ENCODE peak calls at places on chromosomes 12 and 14, in four cellular contexts. P is left ventricle myocardium inferior, G is GM23248, F is Peyer's patch. C is an unnamed sample.
A peak's percentile ranks its signal among the peaks of the same experiment; 100 is the strongest.

GRCh38 chr12:55840581-55841351 is 2.0 kb downstream of the MMP19 start:
- DNase-seq in F (no peak), G (no peak), P (no peak), C (no peak)

GRCh38 chr12:120980800-120981368 is 2.5 kb downstream of the HNF1A start:
- DNase-seq in P (no peak), F (peak; percentile 61), G (no peak), C (no peak)

GRCh38 chr12:94565683-94566082 is 84.7 kb downstream of the TMCC3 start:
- DNase-seq in F (peak; percentile 15), P (no peak), G (no peak), C (no peak)

GRCh38 chr12:87952850-87953249 is 76.4 kb downstream of the C12orf50 start:
- DNase-seq in P (no peak), G (no peak), F (no peak), C (no peak)

GRCh38 chr12:107650977-107651376 is 34.6 kb upstream of the PWP1 start:
- DNase-seq in G (no peak), F (no peak), P (no peak), C (no peak)

GRCh38 chr12:51941011-51941561 is 10.4 kb upstream of the ACVR1B start:
- DNase-seq in P (no peak), F (no peak), G (peak; percentile 54), C (no peak)

GRCh38 chr12:130715996-130716917 is at the start of gene RIMBP2:
- DNase-seq in F (no peak), P (no peak), G (peak; percentile 39), C (no peak)

GRCh38 chr12:67091204-67091603 is 178.0 kb upstream of the CAND1 start:
- DNase-seq in G (no peak), F (no peak), P (no peak), C (no peak)

GRCh38 chr14:21520718-21521117 is 5.4 kb downstream of the SALL2 start:
- DNase-seq in P (no peak), G (no peak), F (no peak), C (no peak)

GRCh38 chr12:76790564-76791552 is 26.9 kb downstream of the ZDHHC17 start:
- DNase-seq in P (no peak), G (peak; percentile 46), F (no peak), C (no peak)

GRCh38 chr14:81401420-81402122 is 1.4 kb upstream of the STON2 start:
- DNase-seq in P (no peak), F (no peak), G (peak; percentile 94), C (no peak)

GRCh38 chr14:24296341-24297157 is 3.0 kb downstream of the DHRS1 start:
- DNase-seq in P (peak; percentile 43), G (peak; percentile 94), F (peak; percentile 83), C (peak; percentile 56)

GRCh38 chr12:51749201-51749985 is 99.1 kb downstream of the FIGNL2 start:
- DNase-seq in F (no peak), P (no peak), G (no peak), C (no peak)

GRCh38 chr12:91219511-91219910 is 36.9 kb upstream of the DCN start:
- DNase-seq in G (peak; percentile 80), P (no peak), F (no peak), C (no peak)

GRCh38 chr12:43882578-43883178 is 46.8 kb downstream of the TMEM117 start:
- DNase-seq in G (peak; percentile 83), F (peak; percentile 51), P (no peak), C (no peak)

GRCh38 chr12:131028587-131029338 is 75.1 kb downstream of the ADGRD1 start:
- DNase-seq in P (no peak), F (no peak), G (no peak), C (no peak)

GRCh38 chr14:105600939-105601359 is 74.6 kb downstream of the TMEM121 start:
- DNase-seq in F (no peak), G (no peak), P (no peak), C (no peak)

GRCh38 chr14:93811020-93811419 is 22.7 kb upstream of the PRIMA1 start:
- DNase-seq in P (no peak), G (no peak), F (no peak), C (no peak)

GRCh38 chr14:24171422-24172260 is at the start of gene REC8:
- DNase-seq in F (peak; percentile 92), P (peak; percentile 61), G (no peak), C (peak; percentile 79)

GRCh38 chr14:33592298-33592697 is 358.6 kb downstream of the EGLN3 start:
- DNase-seq in G (peak; percentile 71), P (no peak), F (no peak), C (no peak)

GRCh38 chr14:57199911-57200310 is 68.8 kb downstream of the EXOC5 start:
- DNase-seq in F (no peak), P (no peak), G (peak; percentile 67), C (no peak)

GRCh38 chr14:23102801-23103200 is 2.0 kb downstream of the CIROP start:
- DNase-seq in F (no peak), P (no peak), G (no peak), C (no peak)

GRCh38 chr14:101006008-101006407 is 102.5 kb upstream of the RTL1 start:
- DNase-seq in F (no peak), P (no peak), G (no peak), C (no peak)

GRCh38 chr14:20429801-20430669 is 5.9 kb downstream of the KLHL33 start:
- DNase-seq in P (peak; percentile 39), G (no peak), F (no peak), C (no peak)

GRCh38 chr12:15364221-15365170 is 42.2 kb downstream of the PTPRO start:
- DNase-seq in F (no peak), G (peak; percentile 20), P (no peak), C (no peak)

GRCh38 chr12:22740656-22741350 is 115.8 kb downstream of the ETNK1 start:
- DNase-seq in F (no peak), G (no peak), P (no peak), C (no peak)

GRCh38 chr12:117844114-117844513 is 124.7 kb downstream of the KSR2 start:
- DNase-seq in P (no peak), G (no peak), F (no peak), C (no peak)

GRCh38 chr14:64680013-64680674 is 24.1 kb upstream of the PLEKHG3 start:
- DNase-seq in P (no peak), F (no peak), G (peak; percentile 74), C (no peak)

GRCh38 chr12:26971963-26972362 is 33.7 kb downstream of the FGFR1OP2 start:
- DNase-seq in P (no peak), F (no peak), G (no peak), C (no peak)

GRCh38 chr12:12083688-12084087 is 12.9 kb downstream of the BCL2L14 start:
- DNase-seq in G (no peak), F (no peak), P (no peak), C (no peak)

GRCh38 chr14:63487724-63488123 is 55.5 kb downstream of the PPP2R5E start:
- DNase-seq in P (no peak), G (no peak), F (no peak), C (no peak)

GRCh38 chr14:51442513-51443175 is 202.6 kb downstream of the TMX1 start:
- DNase-seq in F (no peak), P (no peak), G (peak; percentile 97), C (no peak)

GRCh38 chr12:42873401-42873800 is 283.9 kb upstream of the PRICKLE1 start:
- DNase-seq in P (no peak), G (no peak), F (no peak), C (no peak)

GRCh38 chr12:42868291-42868690 is 278.7 kb upstream of the PRICKLE1 start:
- DNase-seq in P (no peak), F (no peak), G (no peak), C (no peak)

GRCh38 chr12:42871831-42872230 is 282.3 kb upstream of the PRICKLE1 start:
- DNase-seq in G (no peak), P (no peak), F (no peak), C (no peak)
- H3K4me1 ChIP-seq in G (no peaks in the 10 kb centered on the region), P (no peaks in the 10 kb centered on the region), F (no peaks in the 10 kb centered on the region), C (no peaks in the 10 kb centered on the region)

GRCh38 chr14:92615451-92615850 is 101.9 kb downstream of the RIN3 start:
- DNase-seq in P (no peak), F (peak; percentile 73), G (no peak), C (no peak)
- H3K4me1 ChIP-seq in P (peaks cover 11% of the 10 kb centered on the region), F (no peaks in the 10 kb centered on the region), G (peaks cover 17% of the 10 kb centered on the region), C (no peaks in the 10 kb centered on the region)

GRCh38 chr14:68928770-68929550 is 50.1 kb downstream of the ACTN1 start:
- DNase-seq in G (no peak), F (no peak), P (no peak), C (no peak)

GRCh38 chr14:68927956-68928675 is 51.0 kb downstream of the ACTN1 start:
- DNase-seq in G (no peak), P (no peak), F (no peak), C (no peak)

GRCh38 chr14:68926236-68926635 is 52.9 kb downstream of the ACTN1 start:
- DNase-seq in P (no peak), F (no peak), G (no peak), C (no peak)

GRCh38 chr14:68925373-68925772 is 53.7 kb downstream of the ACTN1 start:
- DNase-seq in F (no peak), P (no peak), G (no peak), C (no peak)

GRCh38 chr14:68927089-68927488 is 52.0 kb downstream of the ACTN1 start:
- DNase-seq in G (no peak), F (no peak), P (no peak), C (no peak)
- H3K4me1 ChIP-seq in G (no peaks in the 10 kb centered on the region), F (no peaks in the 10 kb centered on the region), P (peaks cover 74% of the 10 kb centered on the region), C (peaks cover 12% of the 10 kb centered on the region)

GRCh38 chr12:85190728-85191127 is 89.3 kb upstream of the ALX1 start:
- DNase-seq in F (no peak), G (no peak), P (no peak), C (no peak)
- H3K4me1 ChIP-seq in F (no peaks in the 10 kb centered on the region), G (no peaks in the 10 kb centered on the region), P (no peaks in the 10 kb centered on the region), C (no peaks in the 10 kb centered on the region)

DNA sequence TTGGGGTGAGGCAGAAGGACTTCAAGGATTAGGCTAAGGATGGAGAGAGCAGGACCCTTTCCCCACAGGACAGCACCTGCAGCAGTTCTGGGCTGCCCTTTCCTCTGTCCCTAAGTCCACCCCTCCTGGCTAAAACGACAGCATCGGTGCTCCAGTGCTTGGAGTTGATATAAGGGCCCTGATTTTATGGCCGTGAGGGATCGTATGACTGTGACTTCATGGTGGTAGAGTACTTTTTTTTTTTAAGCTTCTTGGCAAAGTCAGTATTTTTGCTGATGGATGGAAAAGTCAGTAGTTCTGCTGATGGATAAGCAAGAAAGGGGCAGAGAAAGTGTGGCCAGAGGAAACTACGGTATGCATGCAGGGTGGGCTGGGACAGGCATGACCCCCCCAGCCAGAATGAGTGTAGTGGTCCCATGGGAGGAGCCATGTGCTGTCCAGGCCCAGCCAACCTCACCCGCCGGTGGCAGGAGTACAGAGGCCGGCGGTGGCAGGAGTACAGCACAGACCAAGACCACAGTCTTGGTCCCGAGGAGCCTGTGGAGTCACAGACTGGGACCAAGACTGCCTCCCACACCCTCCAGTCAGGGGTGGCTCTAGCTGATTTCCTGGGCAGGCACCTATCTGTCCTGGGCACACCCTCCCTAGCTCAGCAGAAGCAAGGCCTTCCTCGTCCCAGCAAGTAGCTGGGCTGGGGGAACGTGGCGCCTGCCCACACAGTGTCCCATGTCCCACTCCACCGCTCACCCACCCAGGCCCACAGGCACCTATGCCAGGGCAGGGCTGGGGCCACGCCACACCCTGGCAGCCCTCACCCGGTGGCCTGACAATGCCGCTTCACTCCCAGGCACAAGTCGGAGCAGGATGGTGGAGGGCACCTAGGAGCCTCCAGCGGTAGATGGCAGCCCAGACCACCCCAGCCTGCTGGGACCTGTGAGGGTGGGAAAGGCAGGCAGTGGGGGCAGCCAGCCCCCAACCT is 46.3 kb downstream of the CCDC88C start:
- DNase-seq in F (no peak), P (no peak), G (no peak), C (no peak)
- H3K4me1 ChIP-seq in F (peaks cover 50% of the 10 kb centered on the region), P (peaks cover 51% of the 10 kb centered on the region), G (no peaks in the 10 kb centered on the region), C (peaks cover 15% of the 10 kb centered on the region)